ENCODE peak calls at places on chromosome 6, in ten cellular contexts. L is GM10248, G is AG09319, S is Caki2, F is GM23338, U is EH, M is B cell, Z is tibial artery, K is COR-L47, I is fibroblast of villous mesenchyme. H is an unnamed sample.

GRCh38 chr6:146358341-146359046 is 185.1 kb upstream of the RAB32 start:
- DNase-seq in L (no peak), G (no peak), S (peak; percentile 39), F (no peak), U (peak; percentile 73), M (no peak), Z (no peak), K (no peak), I (no peak), H (no peak)

GRCh38 chr6:88538130-88538706 is 372.1 kb upstream of the CNR1 start:
- DNase-seq in L (peak; percentile 45), G (no peak), S (peak; percentile 24), F (peak; percentile 79), U (peak; percentile 22), M (no peak), Z (no peak), K (no peak), I (peak; percentile 7), H (no peak)

GRCh38 chr6:170200458-170200891 is 90.4 kb downstream of the DLL1 start:
- DNase-seq in L (no peak), G (no peak), S (no peak), F (no peak), U (no peak), M (no peak), Z (no peak), K (no peak), I (peak; percentile 30), H (no peak)

GRCh38 chr6:5996701-5997419 is 9.9 kb downstream of the NRN1 start:
- DNase-seq in L (no peak), G (no peak), S (no peak), F (peak; percentile 64), U (peak; percentile 50), M (peak; percentile 45), Z (no peak), K (peak; percentile 9), I (no peak), H (no peak)

GRCh38 chr6:26273673-26274595 is 91.1 kb upstream of the BTN3A2 start:
- DNase-seq in L (no peak), G (no peak), S (peak; percentile 30), F (no peak), U (peak; percentile 53), M (peak; percentile 35), Z (no peak), K (no peak), I (peak; percentile 61), H (no peak)

GRCh38 chr6:119832411-119832810 is 482.9 kb upstream of the MAN1A1 start:
- DNase-seq in L (no peak), G (no peak), S (no peak), F (no peak), U (no peak), M (no peak), Z (no peak), K (no peak), I (no peak), H (no peak)

GRCh38 chr6:37624606-37625574 is 72.8 kb downstream of the MDGA1 start:
- DNase-seq in L (no peak), G (no peak), S (peak; percentile 74), F (peak; percentile 42), U (peak; percentile 41), M (peak; percentile 74), Z (peak; percentile 31), K (peak; percentile 65), I (peak; percentile 19), H (no peak)

GRCh38 chr6:169978615-169979161 is 227.3 kb downstream of the ERMARD start:
- DNase-seq in L (no peak), G (peak; percentile 35), S (no peak), F (no peak), U (no peak), M (no peak), Z (peak; percentile 14), K (no peak), I (peak; percentile 23), H (peak; percentile 33)

GRCh38 chr6:26215200-26216014 is 128.2 kb downstream of the HFE start:
- DNase-seq in L (no peak), G (no peak), S (peak; percentile 76), F (peak; percentile 59), U (peak; percentile 37), M (no peak), Z (no peak), K (no peak), I (peak; percentile 43), H (no peak)

GRCh38 chr6:48563426-48563825 is 452.4 kb upstream of the PTCHD4 start:
- DNase-seq in L (no peak), G (no peak), S (no peak), F (no peak), U (no peak), M (no peak), Z (no peak), K (no peak), I (no peak), H (no peak)

GRCh38 chr6:131182991-131183425 is 47.7 kb downstream of the AKAP7 start:
- DNase-seq in L (no peak), G (no peak), S (peak; percentile 49), F (peak; percentile 82), U (peak; percentile 35), M (peak; percentile 22), Z (no peak), K (peak; percentile 1), I (peak; percentile 57), H (no peak)

GRCh38 chr6:34513628-34514027 is 42.5 kb downstream of the SPDEF start:
- DNase-seq in L (no peak), G (no peak), S (no peak), F (no peak), U (no peak), M (no peak), Z (no peak), K (no peak), I (no peak), H (no peak)

GRCh38 chr6:48736486-48737206 is 625.6 kb upstream of the PTCHD4 start:
- DNase-seq in L (no peak), G (no peak), S (no peak), F (no peak), U (peak; percentile 86), M (no peak), Z (no peak), K (no peak), I (peak; percentile 75), H (no peak)

GRCh38 chr6:169917153-169917552 is 165.7 kb downstream of the ERMARD start:
- DNase-seq in L (no peak), G (no peak), S (no peak), F (no peak), U (no peak), M (no peak), Z (no peak), K (no peak), I (no peak), H (no peak)

GRCh38 chr6:37882724-37883413 is 63.3 kb downstream of the ZFAND3 start:
- DNase-seq in L (no peak), G (peak; percentile 38), S (peak; percentile 12), F (no peak), U (peak; percentile 92), M (no peak), Z (no peak), K (no peak), I (peak; percentile 89), H (no peak)

GRCh38 chr6:42921801-42922200 is 5.9 kb downstream of the PTCRA start:
- DNase-seq in L (no peak), G (no peak), S (no peak), F (no peak), U (no peak), M (no peak), Z (no peak), K (no peak), I (no peak), H (no peak)

GRCh38 chr6:168648240-168648639 is 207.3 kb downstream of the SMOC2 start:
- DNase-seq in L (no peak), G (no peak), S (no peak), F (no peak), U (no peak), M (no peak), Z (no peak), K (no peak), I (no peak), H (no peak)

GRCh38 chr6:30260036-30260504 is 46.9 kb upstream of the TRIM26 start:
- DNase-seq in L (no peak), G (no peak), S (no peak), F (peak; percentile 56), U (no peak), M (no peak), Z (no peak), K (no peak), I (peak; percentile 16), H (no peak)

GRCh38 chr6:129686941-129687627 is 22.9 kb downstream of the ARHGAP18 start:
- DNase-seq in L (peak; percentile 46), G (no peak), S (no peak), F (no peak), U (peak; percentile 59), M (peak; percentile 19), Z (no peak), K (no peak), I (peak; percentile 73), H (peak; percentile 74)

GRCh38 chr6:455835-456234 is 64.3 kb downstream of the IRF4 start:
- DNase-seq in L (no peak), G (no peak), S (no peak), F (no peak), U (no peak), M (no peak), Z (no peak), K (no peak), I (no peak), H (no peak)

GRCh38 chr6:17035257-17035757 is 66.5 kb upstream of the STMND1 start:
- DNase-seq in L (no peak), G (no peak), S (no peak), F (no peak), U (no peak), M (no peak), Z (no peak), K (no peak), I (no peak), H (no peak)

GRCh38 chr6:157272866-157273755 is 50.2 kb downstream of the TMEM242 start:
- DNase-seq in L (no peak), G (no peak), S (no peak), F (peak; percentile 65), U (no peak), M (peak; percentile 71), Z (no peak), K (peak; percentile 28), I (peak; percentile 42), H (no peak)

GRCh38 chr6:34514593-34515472 is 41.3 kb downstream of the SPDEF start:
- DNase-seq in L (no peak), G (no peak), S (no peak), F (peak; percentile 84), U (peak; percentile 66), M (no peak), Z (no peak), K (no peak), I (peak; percentile 44), H (no peak)

GRCh38 chr6:10272591-10272990 is 142.3 kb downstream of the TFAP2A start:
- DNase-seq in L (no peak), G (no peak), S (no peak), F (no peak), U (peak; percentile 65), M (no peak), Z (no peak), K (no peak), I (no peak), H (no peak)

GRCh38 chr6:148146717-148147116 is 195.9 kb upstream of the SASH1 start:
- DNase-seq in L (no peak), G (no peak), S (peak; percentile 55), F (peak; percentile 26), U (peak; percentile 26), M (no peak), Z (no peak), K (no peak), I (no peak), H (no peak)

GRCh38 chr6:5763871-5764270 is 242.9 kb downstream of the NRN1 start:
- DNase-seq in L (peak; percentile 44), G (no peak), S (peak; percentile 68), F (no peak), U (peak; percentile 57), M (no peak), Z (no peak), K (no peak), I (no peak), H (no peak)

GRCh38 chr6:8080338-8081151 is 16.4 kb upstream of the BLOC1S5 start:
- DNase-seq in L (no peak), G (no peak), S (peak; percentile 60), F (no peak), U (peak; percentile 68), M (no peak), Z (no peak), K (no peak), I (peak; percentile 67), H (no peak)

GRCh38 chr6:120903836-120904235 is 430.4 kb downstream of the TBC1D32 start:
- DNase-seq in L (no peak), G (no peak), S (no peak), F (peak; percentile 6), U (no peak), M (no peak), Z (no peak), K (no peak), I (no peak), H (no peak)

H was measured in CD14-positive monocyte.